ENCODE peak calls at places on chromosome 14, in five cellular contexts. One of them, this sample, is unnamed.

GRCh38 chr14:105152794-105153241 is 15.8 kb downstream of the JAG2 start:
- DNase-seq in transverse colon: no peak
- DNase-seq in GM12865: no peak
- DNase-seq in psoas muscle: peak
- DNase-seq in BJ: no peak
- DNase-seq in this sample: no peak

GRCh38 chr14:39102265-39102968 is 618 bp downstream of the SEC23A start:
- DNase-seq in transverse colon: peak
- DNase-seq in GM12865: no peak
- DNase-seq in psoas muscle: no peak
- DNase-seq in BJ: no peak
- DNase-seq in this sample: no peak

GRCh38 chr14:31059152-31059924 is 33.2 kb upstream of the STRN3 start:
- DNase-seq in transverse colon: peak
- DNase-seq in GM12865: no peak
- DNase-seq in psoas muscle: peak
- DNase-seq in BJ: peak
- DNase-seq in this sample: peak

GRCh38 chr14:33914676-33915516 is 36.0 kb downstream of the EGLN3 start:
- DNase-seq in transverse colon: no peak
- DNase-seq in GM12865: no peak
- DNase-seq in psoas muscle: no peak
- DNase-seq in BJ: peak
- DNase-seq in this sample: no peak

GRCh38 chr14:99479903-99480855 is 480 bp downstream of the SETD3 start:
- DNase-seq in transverse colon: peak
- DNase-seq in GM12865: peak
- DNase-seq in psoas muscle: peak
- DNase-seq in BJ: peak
- DNase-seq in this sample: no peak

GRCh38 chr14:67442139-67442906 is 30.4 kb upstream of the PLEK2 start:
- DNase-seq in transverse colon: no peak
- DNase-seq in GM12865: no peak
- DNase-seq in psoas muscle: no peak
- DNase-seq in BJ: no peak
- DNase-seq in this sample: no peak

GRCh38 chr14:30960216-30960615 is 65.2 kb upstream of the AP4S1 start:
- DNase-seq in transverse colon: no peak
- DNase-seq in GM12865: no peak
- DNase-seq in psoas muscle: no peak
- DNase-seq in BJ: no peak
- DNase-seq in this sample: no peak

GRCh38 chr14:73594491-73594890 is 2.8 kb downstream of the ACOT4 start:
- DNase-seq in transverse colon: no peak
- DNase-seq in GM12865: no peak
- DNase-seq in psoas muscle: no peak
- DNase-seq in BJ: no peak
- DNase-seq in this sample: no peak

GRCh38 chr14:99189201-99189801 is 82.7 kb downstream of the BCL11B start:
- DNase-seq in transverse colon: no peak
- DNase-seq in GM12865: no peak
- DNase-seq in psoas muscle: no peak
- DNase-seq in BJ: no peak
- DNase-seq in this sample: no peak

GRCh38 chr14:50060871-50061663 is 55.3 kb downstream of the VCPKMT start:
- DNase-seq in transverse colon: peak
- DNase-seq in GM12865: peak
- DNase-seq in psoas muscle: peak
- DNase-seq in BJ: peak
- DNase-seq in this sample: peak

GRCh38 chr14:76967788-76968187 is 60.7 kb downstream of the IRF2BPL start:
- DNase-seq in transverse colon: no peak
- DNase-seq in GM12865: no peak
- DNase-seq in psoas muscle: no peak
- DNase-seq in BJ: no peak
- DNase-seq in this sample: no peak

GRCh38 chr14:31893156-31893813 is 183.8 kb upstream of the ARHGAP5 start:
- DNase-seq in transverse colon: no peak
- DNase-seq in GM12865: no peak
- DNase-seq in psoas muscle: no peak
- DNase-seq in BJ: no peak
- DNase-seq in this sample: no peak

GRCh38 chr14:100532154-100532915 is 54.9 kb downstream of the BEGAIN start:
- DNase-seq in transverse colon: no peak
- DNase-seq in GM12865: no peak
- DNase-seq in psoas muscle: no peak
- DNase-seq in BJ: no peak
- DNase-seq in this sample: no peak

GRCh38 chr14:67191768-67192290 is 2.6 kb downstream of the GARIN2 start:
- DNase-seq in transverse colon: no peak
- DNase-seq in GM12865: no peak
- DNase-seq in psoas muscle: no peak
- DNase-seq in BJ: no peak
- DNase-seq in this sample: no peak

DNA sequence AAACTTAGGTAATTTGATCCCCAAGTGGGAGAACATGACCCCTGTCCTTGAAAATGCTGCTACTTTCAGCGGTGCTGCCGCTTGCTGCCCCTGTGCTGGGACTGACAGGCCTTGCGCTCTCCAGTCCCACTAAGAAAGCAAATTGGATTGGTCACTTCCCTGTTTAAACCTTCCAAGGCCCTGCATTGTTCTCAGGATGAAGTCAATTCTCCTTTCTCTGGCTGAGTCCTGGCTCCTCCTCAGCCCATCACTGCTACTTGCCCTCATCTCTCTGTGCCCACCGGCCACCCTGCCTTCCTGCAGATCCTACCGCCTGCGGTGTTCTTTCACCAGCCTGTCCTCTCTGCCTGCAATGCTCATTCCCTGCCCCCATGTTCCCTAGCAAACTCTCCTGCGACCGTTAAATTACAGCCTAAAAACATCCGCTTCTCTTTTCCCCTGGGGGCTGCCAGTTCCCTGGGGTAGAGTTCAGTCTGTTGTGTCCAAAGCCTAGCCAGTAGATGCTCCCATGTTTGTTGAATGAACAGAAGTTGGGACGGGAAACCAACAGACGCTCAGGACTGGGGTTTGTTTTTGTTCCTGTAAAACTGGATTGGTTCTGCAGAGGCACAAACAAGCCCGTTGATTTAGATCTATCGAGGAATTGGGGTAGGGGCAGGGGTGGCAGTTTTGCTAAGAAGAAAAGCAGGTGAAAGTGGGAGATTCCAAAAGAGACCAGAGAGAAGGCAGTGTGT is 127.3 kb upstream of the HIF1A start:
- DNase-seq in transverse colon: no peak
- DNase-seq in GM12865: peak
- DNase-seq in psoas muscle: no peak
- DNase-seq in BJ: no peak
- DNase-seq in this sample: no peak
- H3K4me3 ChIP-seq in transverse colon: peak
- H3K4me3 ChIP-seq in GM12865: peak
- H3K4me3 ChIP-seq in psoas muscle: peak
- H3K4me3 ChIP-seq in BJ: no peak
- H3K4me3 ChIP-seq in this sample: peak

GRCh38 chr14:22600027-22600426 is 1.9 kb downstream of the ABHD4 start:
- DNase-seq in transverse colon: no peak
- DNase-seq in GM12865: no peak
- DNase-seq in psoas muscle: no peak
- DNase-seq in BJ: no peak
- DNase-seq in this sample: no peak
- H3K4me3 ChIP-seq in transverse colon: no peak
- H3K4me3 ChIP-seq in GM12865: no peak
- H3K4me3 ChIP-seq in psoas muscle: peak
- H3K4me3 ChIP-seq in BJ: no peak
- H3K4me3 ChIP-seq in this sample: no peak

GRCh38 chr14:102545461-102546265 is 36.1 kb upstream of the ANKRD9 start:
- DNase-seq in transverse colon: no peak
- DNase-seq in GM12865: no peak
- DNase-seq in psoas muscle: no peak
- DNase-seq in BJ: peak
- DNase-seq in this sample: no peak
- H3K4me3 ChIP-seq in transverse colon: peak
- H3K4me3 ChIP-seq in GM12865: no peak
- H3K4me3 ChIP-seq in psoas muscle: no peak
- H3K4me3 ChIP-seq in BJ: no peak
- H3K4me3 ChIP-seq in this sample: no peak

DNA sequence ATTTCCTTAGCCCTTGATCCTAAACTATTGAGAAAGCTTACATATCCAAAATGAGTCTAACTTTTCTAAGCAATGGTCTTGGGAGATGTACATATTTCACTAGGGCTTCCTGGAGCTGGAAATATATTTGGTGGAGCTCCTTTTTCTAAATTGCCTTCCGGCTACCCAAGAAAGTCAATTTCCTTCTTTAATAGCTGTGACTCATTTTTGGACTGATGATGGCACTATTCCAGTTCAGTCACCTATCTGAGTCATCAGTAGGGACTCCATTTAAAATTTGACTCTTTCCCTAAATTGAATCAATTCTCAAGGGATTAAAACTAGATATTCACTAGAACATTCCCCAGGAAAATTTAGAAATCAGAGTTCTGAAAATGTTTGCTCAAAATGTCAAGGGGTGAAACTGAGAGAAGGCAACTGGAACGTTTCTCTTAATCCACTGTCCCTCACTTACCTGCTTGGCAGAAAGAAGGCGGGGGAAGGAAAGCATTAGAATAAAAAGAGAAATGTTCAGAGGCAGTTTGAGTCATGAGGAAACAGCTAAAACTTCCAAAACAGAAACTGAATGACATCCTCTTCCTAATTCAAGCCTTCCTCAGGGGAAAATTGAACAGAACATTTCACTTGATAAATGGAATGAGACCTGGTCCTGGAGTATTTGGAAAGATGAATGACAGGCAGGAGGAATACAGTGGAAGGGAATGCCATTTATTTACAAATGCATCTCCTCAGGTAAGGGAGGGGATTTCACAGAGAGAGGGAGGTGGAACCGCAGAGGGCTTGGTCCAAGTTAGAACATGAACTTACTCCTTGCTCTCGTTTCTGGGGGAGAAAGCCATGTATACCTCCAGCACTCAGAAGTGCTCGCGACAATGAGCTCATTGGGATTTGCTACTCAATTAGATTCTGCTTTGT is 91.2 kb downstream of the RGS6 start:
- DNase-seq in transverse colon: no peak
- DNase-seq in GM12865: peak
- DNase-seq in psoas muscle: no peak
- DNase-seq in BJ: no peak
- DNase-seq in this sample: no peak
- H3K4me3 ChIP-seq in transverse colon: no peak
- H3K4me3 ChIP-seq in GM12865: no peak
- H3K4me3 ChIP-seq in psoas muscle: no peak
- H3K4me3 ChIP-seq in BJ: no peak
- H3K4me3 ChIP-seq in this sample: no peak

GRCh38 chr14:88791629-88792571 is 853 bp downstream of the EML5 start:
- DNase-seq in transverse colon: peak
- DNase-seq in GM12865: peak
- DNase-seq in psoas muscle: peak
- DNase-seq in BJ: no peak
- DNase-seq in this sample: no peak

GRCh38 chr14:88790501-88791251 is 2.1 kb downstream of the EML5 start:
- DNase-seq in transverse colon: no peak
- DNase-seq in GM12865: no peak
- DNase-seq in psoas muscle: no peak
- DNase-seq in BJ: no peak
- DNase-seq in this sample: no peak

GRCh38 chr14:88792572-88793258 is at the start of gene EML5:
- DNase-seq in transverse colon: peak
- DNase-seq in GM12865: peak
- DNase-seq in psoas muscle: peak
- DNase-seq in BJ: peak
- DNase-seq in this sample: no peak

GRCh38 chr14:88793259-88793625 is 489 bp upstream of the EML5 start:
- DNase-seq in transverse colon: no peak
- DNase-seq in GM12865: peak
- DNase-seq in psoas muscle: no peak
- DNase-seq in BJ: no peak
- DNase-seq in this sample: no peak

GRCh38 chr14:88791252-88791621 is 1.5 kb downstream of the EML5 start:
- DNase-seq in transverse colon: no peak
- DNase-seq in GM12865: no peak
- DNase-seq in psoas muscle: no peak
- DNase-seq in BJ: no peak
- DNase-seq in this sample: no peak
- H3K4me3 ChIP-seq in transverse colon: no peak
- H3K4me3 ChIP-seq in GM12865: no peak
- H3K4me3 ChIP-seq in psoas muscle: no peak
- H3K4me3 ChIP-seq in BJ: no peak
- H3K4me3 ChIP-seq in this sample: no peak

GRCh38 chr14:92472860-92473259 is 40.7 kb upstream of the RIN3 start:
- DNase-seq in transverse colon: peak
- DNase-seq in GM12865: no peak
- DNase-seq in psoas muscle: no peak
- DNase-seq in BJ: no peak
- DNase-seq in this sample: no peak

GRCh38 chr14:92471919-92472318 is 41.7 kb upstream of the RIN3 start:
- DNase-seq in transverse colon: peak
- DNase-seq in GM12865: no peak
- DNase-seq in psoas muscle: no peak
- DNase-seq in BJ: no peak
- DNase-seq in this sample: peak

GRCh38 chr14:92473947-92474535 is 39.5 kb upstream of the RIN3 start:
- DNase-seq in transverse colon: no peak
- DNase-seq in GM12865: no peak
- DNase-seq in psoas muscle: no peak
- DNase-seq in BJ: no peak
- DNase-seq in this sample: no peak

GRCh38 chr14:92475037-92475436 is 38.5 kb upstream of the RIN3 start:
- DNase-seq in transverse colon: no peak
- DNase-seq in GM12865: no peak
- DNase-seq in psoas muscle: no peak
- DNase-seq in BJ: no peak
- DNase-seq in this sample: no peak

DNA sequence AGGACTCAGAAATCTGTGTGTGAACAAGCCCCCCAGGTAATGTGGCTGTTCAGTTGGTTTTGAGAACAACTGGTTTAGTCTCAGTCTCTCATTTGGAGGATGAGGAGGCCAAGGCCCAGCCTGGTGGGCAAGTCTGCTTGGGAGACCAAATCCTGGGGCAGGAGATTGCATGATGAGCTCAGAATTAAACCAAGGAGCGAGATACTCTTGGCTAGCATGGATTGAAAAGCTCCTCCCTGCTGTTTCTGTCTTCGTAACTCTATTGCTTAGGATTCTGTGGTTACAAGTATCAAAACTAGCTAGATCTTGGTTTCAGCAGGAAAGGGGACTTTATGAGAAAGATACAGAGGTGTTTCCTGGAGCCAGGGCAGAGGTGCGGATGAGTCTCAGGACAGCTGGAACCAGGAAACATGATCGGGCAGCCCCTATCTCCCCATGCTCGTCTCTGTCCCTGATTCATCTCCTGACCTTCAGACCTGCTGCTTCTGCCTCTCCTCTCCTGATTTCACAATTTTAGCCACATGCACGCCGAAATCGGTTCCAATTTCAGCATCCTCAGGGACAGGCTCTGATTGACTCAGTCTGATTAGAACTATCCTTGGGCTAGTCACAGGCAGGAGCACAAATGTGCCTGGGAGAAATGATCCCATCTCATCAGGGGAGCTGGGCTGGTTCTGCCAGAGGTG is 40.2 kb upstream of the RIN3 start:
- DNase-seq in transverse colon: peak
- DNase-seq in GM12865: no peak
- DNase-seq in psoas muscle: peak
- DNase-seq in BJ: peak
- DNase-seq in this sample: no peak
- H3K4me3 ChIP-seq in transverse colon: no peak
- H3K4me3 ChIP-seq in GM12865: no peak
- H3K4me3 ChIP-seq in psoas muscle: no peak
- H3K4me3 ChIP-seq in BJ: no peak
- H3K4me3 ChIP-seq in this sample: no peak

This sample was measured in epithelial cell of proximal tubule.